ENCODE peak calls at places on chromosomes 12 and 14, in six cellular contexts. T is psoas muscle, X is WTC11, G is HL-60, W is GM12865, S is NB4. Q is an unnamed sample.
A peak's percentile ranks its signal among the peaks of the same experiment; 100 is the strongest.

GRCh38 chr14:35287481-35288013 is 4.6 kb upstream of the PSMA6 start:
- DNase-seq in T (no peak), W (peak; percentile 69), S (no peak), X (no peak), G (peak; percentile 12), Q (no peak)

GRCh38 chr14:21940887-21941855 is 267.6 kb upstream of the OR4E1 start:
- DNase-seq in G (peak; percentile 5), X (peak; percentile 36), S (peak; percentile 21), T (no peak), W (peak; percentile 28), Q (no peak)

GRCh38 chr12:75751769-75752471 is 240.5 kb upstream of the KRR1 start:
- DNase-seq in S (no peak), G (no peak), W (no peak), T (no peak), X (no peak), Q (no peak)

GRCh38 chr14:101922866-101923265 is 41.5 kb upstream of the DYNC1H1 start:
- DNase-seq in T (no peak), X (no peak), G (no peak), S (no peak), W (no peak), Q (no peak)

GRCh38 chr12:124279846-124280360 is 15.0 kb upstream of the RFLNA start:
- DNase-seq in X (no peak), T (no peak), G (no peak), W (no peak), S (no peak), Q (no peak)

GRCh38 chr12:120583478-120584030 is 2.4 kb upstream of the POP5 start:
- DNase-seq in S (peak; percentile 87), X (peak; percentile 90), W (peak; percentile 82), G (peak; percentile 79), T (peak; percentile 78), Q (peak; percentile 73)

GRCh38 chr14:101126376-101127130 is 223.0 kb upstream of the RTL1 start:
- DNase-seq in T (peak; percentile 5), W (no peak), G (no peak), X (no peak), S (no peak), Q (no peak)

GRCh38 chr14:100859781-100860180 is 33.9 kb downstream of the MEG3 start:
- DNase-seq in W (no peak), T (no peak), G (no peak), S (no peak), X (no peak), Q (no peak)

GRCh38 chr12:3748620-3749019 is 4.3 kb downstream of the CRACR2A start:
- DNase-seq in X (no peak), G (no peak), S (no peak), T (no peak), W (no peak), Q (no peak)

GRCh38 chr12:106445981-106446380 is 88.4 kb downstream of the POLR3B start:
- DNase-seq in T (no peak), S (no peak), X (no peak), G (no peak), W (no peak), Q (no peak)

GRCh38 chr12:57629897-57630471 is 3.0 kb downstream of the B4GALNT1 start:
- DNase-seq in W (no peak), T (no peak), G (no peak), S (no peak), X (no peak), Q (no peak)

GRCh38 chr14:23306412-23307145 is at the start of gene BCL2L2:
- DNase-seq in S (peak; percentile 89), G (peak; percentile 87), W (peak; percentile 83), T (peak; percentile 94), X (peak; percentile 94), Q (peak; percentile 72)

GRCh38 chr14:95257521-95257920 is 62.2 kb downstream of the CLMN start:
- DNase-seq in G (no peak), T (no peak), W (no peak), X (no peak), S (no peak), Q (no peak)
- TF ChIP-seq CTCF in G (no peak), T (no peak), W (no peak), X (no peak), S (no peak), Q (no peak)

GRCh38 chr12:91219511-91219910 is 36.9 kb upstream of the DCN start:
- DNase-seq in S (no peak), W (no peak), G (no peak), T (no peak), X (no peak), Q (no peak)
- TF ChIP-seq CTCF in S (no peak), W (no peak), G (no peak), T (no peak), X (no peak), Q (no peak)

DNA sequence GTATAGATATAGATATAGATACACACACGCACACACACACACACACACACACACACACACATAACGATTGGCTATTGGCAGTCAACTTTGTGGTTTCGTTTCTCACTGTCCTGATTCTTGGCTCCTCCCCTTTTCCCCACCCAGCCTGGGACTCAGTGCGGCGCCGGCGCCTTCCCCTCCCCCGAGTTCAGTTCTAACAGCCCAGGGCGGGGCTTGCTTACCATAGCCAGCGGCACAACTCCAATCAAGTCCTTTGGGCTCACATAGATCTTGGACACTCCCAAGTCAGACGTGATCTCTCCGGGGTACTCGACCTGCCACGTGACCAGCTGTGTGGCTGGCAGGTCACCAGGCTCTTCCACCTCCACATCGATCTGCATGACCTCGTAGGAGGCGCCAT is 484.1 kb downstream of the GLT1D1 start:
- DNase-seq in W (no peak), X (no peak), G (no peak), S (no peak), T (no peak), Q (no peak)
- TF ChIP-seq CTCF in W (no peak), X (no peak), G (no peak), S (no peak), T (no peak), Q (no peak)

DNA sequence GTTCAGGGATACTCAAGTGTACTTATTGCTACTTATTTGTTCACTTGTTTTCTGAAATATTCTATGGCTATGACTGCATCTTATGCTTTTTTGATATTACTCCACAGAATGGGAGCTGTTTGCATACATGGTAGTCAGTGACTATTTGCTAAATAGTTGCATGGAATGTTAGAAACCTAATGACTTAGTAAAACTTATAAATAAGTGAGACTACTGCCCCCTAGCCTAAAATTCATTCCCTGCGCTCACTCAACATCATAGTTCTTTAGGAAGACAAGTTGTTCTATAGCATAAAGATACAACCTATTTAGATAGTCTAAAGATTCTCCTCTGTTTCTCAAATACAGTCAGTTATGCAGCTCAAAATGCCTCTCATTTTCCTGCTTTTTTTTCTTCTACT is 305.5 kb downstream of the CEP128 start:
- DNase-seq in T (no peak), S (peak; percentile 2), G (no peak), X (no peak), W (peak; percentile 4), Q (no peak)
- TF ChIP-seq CTCF in T (no peak), S (peak; percentile 9), G (no peak), X (no peak), W (no peak), Q (no peak)

GRCh38 chr12:56222531-56222895 is 791 bp upstream of the RNF41 start:
- DNase-seq in S (no peak), G (no peak), X (no peak), T (no peak), W (no peak), Q (no peak)
- TF ChIP-seq CTCF in S (no peak), G (no peak), X (no peak), T (no peak), W (no peak), Q (no peak)

GRCh38 chr14:39469094-39469710 is 37.0 kb upstream of the FBXO33 start:
- DNase-seq in G (peak; percentile 16), W (peak; percentile 83), S (peak; percentile 61), X (peak; percentile 56), T (no peak), Q (peak; percentile 56)
- TF ChIP-seq CTCF in G (no peak), W (peak; percentile 70), S (peak; percentile 29), X (no peak), T (no peak), Q (peak; percentile 71)